ENCODE peak calls at places on chromosomes 11 and 22, in nine cellular contexts. X, V, T, Q, O, U, F, L and C are unnamed samples.

GRCh38 chr11:19474954-19475811 is 234.4 kb upstream of the E2F8 start:
- DNase-seq in X (peak), V (peak), T (peak), Q (no peak), O (no peak), U (no peak), F (no peak), L (no peak), C (no peak)

GRCh38 chr11:66289548-66290331 is 797 bp upstream of the YIF1A start:
- DNase-seq in X (no peak), V (no peak), T (peak), Q (no peak), O (no peak), U (no peak), F (peak), L (no peak), C (peak)

GRCh38 chr11:95398437-95399112 is 167.6 kb upstream of the SESN3 start:
- DNase-seq in X (no peak), V (no peak), T (no peak), Q (no peak), O (no peak), U (no peak), F (no peak), L (no peak), C (no peak)

GRCh38 chr11:64561984-64562722 is 28.9 kb upstream of the SLC22A12 start:
- DNase-seq in X (no peak), V (no peak), T (no peak), Q (no peak), O (no peak), U (no peak), F (no peak), L (no peak), C (no peak)

GRCh38 chr11:105861225-105861624 is 160.8 kb downstream of the MSANTD4 start:
- DNase-seq in X (peak), V (no peak), T (peak), Q (no peak), O (no peak), U (no peak), F (no peak), L (no peak), C (no peak)

GRCh38 chr11:93773045-93773477 is 11.0 kb upstream of the MED17 start:
- DNase-seq in X (no peak), V (no peak), T (no peak), Q (no peak), O (no peak), U (no peak), F (no peak), L (no peak), C (no peak)

GRCh38 chr11:10709299-10710086 is 15.9 kb upstream of the IRAG1 start:
- DNase-seq in X (no peak), V (no peak), T (no peak), Q (no peak), O (no peak), U (no peak), F (no peak), L (no peak), C (no peak)

GRCh38 chr11:111205622-111206385 is 39.7 kb upstream of the POU2AF2 start:
- DNase-seq in X (no peak), V (no peak), T (no peak), Q (no peak), O (no peak), U (no peak), F (no peak), L (no peak), C (no peak)

GRCh38 chr11:32071811-32072210 is 19.1 kb upstream of the RCN1 start:
- DNase-seq in X (no peak), V (no peak), T (peak), Q (no peak), O (no peak), U (no peak), F (no peak), L (peak), C (no peak)

GRCh38 chr11:61697093-61697492 is 16.9 kb downstream of the DAGLA start:
- DNase-seq in X (no peak), V (no peak), T (no peak), Q (no peak), O (no peak), U (no peak), F (peak), L (peak), C (no peak)

GRCh38 chr11:693415-693831 is 1.6 kb downstream of the DEAF1 start:
- DNase-seq in X (no peak), V (no peak), T (no peak), Q (no peak), O (no peak), U (no peak), F (no peak), L (no peak), C (no peak)

GRCh38 chr11:1672613-1673400 is 24.2 kb upstream of the KRTAP5-6 start:
- DNase-seq in X (no peak), V (no peak), T (no peak), Q (no peak), O (no peak), U (peak), F (no peak), L (no peak), C (no peak)

GRCh38 chr11:73532310-73532709 is 65.6 kb downstream of the FAM168A start:
- DNase-seq in X (no peak), V (no peak), T (no peak), Q (no peak), O (no peak), U (no peak), F (no peak), L (no peak), C (no peak)

GRCh38 chr11:9664276-9665171 is 647 bp downstream of the SWAP70 start:
- DNase-seq in X (peak), V (peak), T (peak), Q (peak), O (no peak), U (no peak), F (peak), L (peak), C (peak)

GRCh38 chr11:59918987-59919589 is 19.1 kb upstream of the OOSP1 start:
- DNase-seq in X (peak), V (no peak), T (peak), Q (no peak), O (no peak), U (no peak), F (peak), L (peak), C (no peak)

GRCh38 chr11:84740050-84740449 is 887.1 kb downstream of the DLG2 start:
- DNase-seq in X (no peak), V (no peak), T (no peak), Q (no peak), O (no peak), U (no peak), F (no peak), L (no peak), C (no peak)

GRCh38 chr22:37979782-37980181 is 4.6 kb downstream of the SOX10 start:
- DNase-seq in X (no peak), V (peak), T (no peak), Q (no peak), O (no peak), U (no peak), F (no peak), L (no peak), C (peak)

GRCh38 chr11:64157987-64158386 is 7.9 kb downstream of the MACROD1 start:
- DNase-seq in X (no peak), V (no peak), T (no peak), Q (no peak), O (no peak), U (no peak), F (no peak), L (no peak), C (no peak)

GRCh38 chr22:42561856-42562255 is 8.1 kb downstream of the SERHL2 start:
- DNase-seq in X (no peak), V (no peak), T (no peak), Q (no peak), O (no peak), U (no peak), F (no peak), L (no peak), C (peak)

GRCh38 chr11:13382751-13383150 is 80.3 kb downstream of the BTBD10 start:
- DNase-seq in X (no peak), V (no peak), T (no peak), Q (no peak), O (no peak), U (no peak), F (no peak), L (no peak), C (no peak)

GRCh38 chr11:20258496-20258895 is 98.2 kb upstream of the DBX1 start:
- DNase-seq in X (no peak), V (no peak), T (no peak), Q (no peak), O (no peak), U (no peak), F (no peak), L (no peak), C (no peak)

GRCh38 chr11:68905421-68906360 is 2.0 kb downstream of the IGHMBP2 start:
- DNase-seq in X (no peak), V (no peak), T (no peak), Q (no peak), O (no peak), U (no peak), F (no peak), L (peak), C (no peak)

GRCh38 chr22:37639771-37640590 is 512 bp downstream of the SH3BP1 start:
- DNase-seq in X (no peak), V (no peak), T (peak), Q (peak), O (no peak), U (no peak), F (no peak), L (no peak), C (no peak)

GRCh38 chr11:57260937-57261783 is 24.1 kb upstream of the APLNR start:
- DNase-seq in X (no peak), V (no peak), T (no peak), Q (no peak), O (no peak), U (no peak), F (no peak), L (no peak), C (no peak)

GRCh38 chr11:60719406-60719805 is 5.1 kb upstream of the MS4A18 start:
- DNase-seq in X (no peak), V (no peak), T (no peak), Q (no peak), O (no peak), U (no peak), F (no peak), L (no peak), C (no peak)

GRCh38 chr11:473975-474785 is 24.1 kb downstream of the PTDSS2 start:
- DNase-seq in X (no peak), V (no peak), T (no peak), Q (no peak), O (no peak), U (no peak), F (no peak), L (no peak), C (no peak)

GRCh38 chr11:16469968-16470367 is 113.6 kb upstream of the SOX6 start:
- DNase-seq in X (no peak), V (no peak), T (no peak), Q (no peak), O (no peak), U (no peak), F (no peak), L (no peak), C (no peak)

GRCh38 chr22:33474587-33474986 is 416.4 kb upstream of the SYN3 start:
- DNase-seq in X (no peak), V (no peak), T (no peak), Q (no peak), O (no peak), U (no peak), F (no peak), L (no peak), C (no peak)

GRCh38 chr22:20258584-20259335 is 9.4 kb downstream of the RTN4R start:
- DNase-seq in X (no peak), V (no peak), T (no peak), Q (no peak), O (no peak), U (no peak), F (no peak), L (no peak), C (no peak)

GRCh38 chr11:118910309-118911112 is 15.2 kb downstream of the BCL9L start:
- DNase-seq in X (no peak), V (peak), T (no peak), Q (no peak), O (peak), U (no peak), F (peak), L (peak), C (no peak)

GRCh38 chr22:23220485-23221350 is 40.4 kb downstream of the BCR start:
- DNase-seq in X (no peak), V (no peak), T (no peak), Q (no peak), O (no peak), U (no peak), F (no peak), L (no peak), C (peak)

GRCh38 chr11:128662960-128663359 is 30.9 kb upstream of the FLI1 start:
- DNase-seq in X (no peak), V (no peak), T (no peak), Q (no peak), O (no peak), U (no peak), F (no peak), L (no peak), C (no peak)

GRCh38 chr11:64687641-64688533 is 35.1 kb downstream of the NRXN2 start:
- DNase-seq in X (no peak), V (peak), T (no peak), Q (no peak), O (no peak), U (no peak), F (no peak), L (no peak), C (no peak)

GRCh38 chr11:131056036-131056435 is 139.8 kb upstream of the SNX19 start:
- DNase-seq in X (no peak), V (no peak), T (no peak), Q (no peak), O (no peak), U (no peak), F (no peak), L (no peak), C (no peak)

GRCh38 chr22:29156507-29156906 is 49.2 kb upstream of the EMID1 start:
- DNase-seq in X (no peak), V (no peak), T (no peak), Q (no peak), O (no peak), U (peak), F (no peak), L (no peak), C (no peak)

GRCh38 chr11:67284811-67285540 is 4.1 kb upstream of the ANKRD13D start:
- DNase-seq in X (no peak), V (no peak), T (no peak), Q (no peak), O (no peak), U (no peak), F (no peak), L (no peak), C (no peak)

GRCh38 chr11:67664213-67664585 is 10.2 kb downstream of the ALDH3B2 start:
- DNase-seq in X (no peak), V (no peak), T (no peak), Q (no peak), O (no peak), U (peak), F (no peak), L (no peak), C (no peak)